ENCODE peak calls at places on chromosomes 1 and 21, in seven cellular contexts. A, O, H, D, X, L and I are unnamed samples.

GRCh38 chr1:190852611-190853010 is 374.9 kb upstream of the BRINP3 start:
- DNase-seq in A (no peak), O (no peak), H (no peak), D (no peak), X (no peak), L (no peak), I (no peak)

GRCh38 chr1:109906160-109906838 is 4.3 kb upstream of the CSF1 start:
- DNase-seq in A (no peak), O (no peak), H (no peak), D (peak), X (peak), L (no peak), I (no peak)

GRCh38 chr1:234972411-234973191 is 156.0 kb downstream of the TOMM20 start:
- DNase-seq in A (no peak), O (no peak), H (no peak), D (peak), X (no peak), L (no peak), I (no peak)

GRCh38 chr21:37547615-37547975 is 181.0 kb downstream of the DYRK1A start:
- DNase-seq in A (no peak), O (no peak), H (no peak), D (no peak), X (no peak), L (no peak), I (no peak)

GRCh38 chr1:25642710-25643109 is 26.1 kb downstream of the MAN1C1 start:
- DNase-seq in A (peak), O (no peak), H (no peak), D (peak), X (peak), L (no peak), I (no peak)

GRCh38 chr1:59691261-59691660 is 123.5 kb upstream of the HOOK1 start:
- DNase-seq in A (no peak), O (peak), H (no peak), D (no peak), X (no peak), L (no peak), I (no peak)

GRCh38 chr1:101314244-101314643 is 77.4 kb downstream of the S1PR1 start:
- DNase-seq in A (no peak), O (no peak), H (no peak), D (no peak), X (no peak), L (no peak), I (no peak)

GRCh38 chr1:70156529-70157120 is 48.8 kb downstream of the LRRC40 start:
- DNase-seq in A (no peak), O (no peak), H (no peak), D (no peak), X (no peak), L (no peak), I (peak)

GRCh38 chr1:229199892-229200291 is 71.0 kb upstream of the RAB4A start:
- DNase-seq in A (no peak), O (no peak), H (no peak), D (peak), X (no peak), L (no peak), I (peak)

GRCh38 chr1:151989131-151989868 is 4.4 kb downstream of the S100A10 start:
- DNase-seq in A (no peak), O (peak), H (no peak), D (peak), X (no peak), L (no peak), I (no peak)

GRCh38 chr1:220962031-220962751 is 82.9 kb downstream of the HLX start:
- DNase-seq in A (no peak), O (peak), H (no peak), D (no peak), X (no peak), L (no peak), I (no peak)

GRCh38 chr21:41927727-41928409 is 25.9 kb downstream of the C2CD2 start:
- DNase-seq in A (no peak), O (no peak), H (no peak), D (no peak), X (no peak), L (no peak), I (peak)